ENCODE peak calls at places on chromosomes 5 and 9, in seven cellular contexts. H is H1, T is IMR-90, P is neuronal stem cell, A is H9, J is mesenchymal stem cell, I is trophoblast cell. B is an unnamed sample.

GRCh38 chr5:127296321-127296720 is 5.7 kb downstream of the MEGF10 start:
- DNase-seq in H (no peak), T (peak), P (no peak), A (no peak), J (peak), I (peak), B (no peak)

GRCh38 chr5:134574521-134574920 is 49.1 kb downstream of the JADE2 start:
- DNase-seq in H (no peak), T (peak), P (no peak), A (no peak), J (no peak), I (no peak), B (no peak)

GRCh38 chr9:21141427-21141882 is at the start of gene IFNW1:
- DNase-seq in H (no peak), T (no peak), P (no peak), A (no peak), J (no peak), I (no peak), B (peak)

GRCh38 chr5:113065626-113066025 is 89.0 kb downstream of the DCP2 start:
- DNase-seq in H (no peak), T (no peak), P (no peak), A (peak), J (no peak), I (no peak), B (no peak)

GRCh38 chr5:168578506-168579205 is 512 bp downstream of the PANK3 start:
- DNase-seq in H (peak), T (no peak), P (no peak), A (no peak), J (no peak), I (peak), B (peak)

GRCh38 chr9:101791938-101792337 is 53.5 kb upstream of the GRIN3A start:
- DNase-seq in H (peak), T (no peak), P (peak), A (peak), J (no peak), I (no peak), B (peak)

GRCh38 chr9:2180171-2180570 is 165.0 kb downstream of the SMARCA2 start:
- DNase-seq in H (no peak), T (no peak), P (no peak), A (no peak), J (no peak), I (no peak), B (peak)

GRCh38 chr5:32503261-32503660 is 58.7 kb upstream of the ZFR start:
- DNase-seq in H (no peak), T (no peak), P (no peak), A (no peak), J (no peak), I (no peak), B (no peak)

GRCh38 chr5:24005384-24005783 is 498.0 kb downstream of the PRDM9 start:
- DNase-seq in H (no peak), T (no peak), P (no peak), A (no peak), J (no peak), I (no peak), B (no peak)

GRCh38 chr9:131635285-131635684 is 90.0 kb downstream of the PRRT1B start:
- DNase-seq in H (no peak), T (peak), P (no peak), A (peak), J (peak), I (peak), B (peak)

GRCh38 chr9:88234114-88234513 is 95.8 kb upstream of the SPATA31C2 start:
- DNase-seq in H (no peak), T (no peak), P (no peak), A (no peak), J (no peak), I (no peak), B (no peak)

GRCh38 chr5:103669615-103670014 is 107.0 kb upstream of the NUDT12 start:
- DNase-seq in H (no peak), T (no peak), P (no peak), A (no peak), J (no peak), I (no peak), B (no peak)

GRCh38 chr9:135146766-135147472 is 59.5 kb downstream of the OLFM1 start:
- DNase-seq in H (no peak), T (no peak), P (no peak), A (no peak), J (no peak), I (no peak), B (no peak)

GRCh38 chr5:55540024-55540423 is 5.3 kb upstream of the PLPP1 start:
- DNase-seq in H (no peak), T (peak), P (no peak), A (no peak), J (peak), I (peak), B (no peak)

GRCh38 chr5:73801736-73802135 is 175.7 kb downstream of the ARHGEF28 start:
- DNase-seq in H (no peak), T (no peak), P (no peak), A (no peak), J (no peak), I (no peak), B (no peak)

GRCh38 chr5:167899490-167899889 is 392.0 kb upstream of the WWC1 start:
- DNase-seq in H (no peak), T (peak), P (no peak), A (no peak), J (peak), I (no peak), B (no peak)

GRCh38 chr5:133696782-133697507 is 84.6 kb upstream of the FSTL4 start:
- DNase-seq in H (no peak), T (no peak), P (no peak), A (peak), J (no peak), I (no peak), B (no peak)

GRCh38 chr9:133377721-133378216 is 1.6 kb downstream of the STKLD1 start:
- DNase-seq in H (no peak), T (peak), P (no peak), A (no peak), J (peak), I (no peak), B (no peak)

GRCh38 chr5:138664276-138664943 is 88.8 kb upstream of the CTNNA1 start:
- DNase-seq in H (no peak), T (peak), P (no peak), A (no peak), J (peak), I (peak), B (peak)

GRCh38 chr5:61327761-61328753 is 4.0 kb upstream of the ZSWIM6 start:
- DNase-seq in H (no peak), T (peak), P (no peak), A (no peak), J (peak), I (peak), B (peak)

GRCh38 chr5:16489322-16489791 is 23.8 kb upstream of the ZNF622 start:
- DNase-seq in H (no peak), T (peak), P (no peak), A (no peak), J (peak), I (peak), B (peak)

GRCh38 chr5:147949711-147950573 is 43.6 kb upstream of the C5orf46 start:
- DNase-seq in H (no peak), T (peak), P (peak), A (no peak), J (peak), I (peak), B (peak)

GRCh38 chr5:74476197-74477081 is 164.1 kb downstream of the ENC1 start:
- DNase-seq in H (no peak), T (no peak), P (no peak), A (no peak), J (no peak), I (no peak), B (no peak)

GRCh38 chr9:96519095-96519494 is 69.1 kb downstream of the HABP4 start:
- DNase-seq in H (no peak), T (no peak), P (no peak), A (no peak), J (no peak), I (no peak), B (no peak)

GRCh38 chr5:51380603-51381207 is 2.5 kb upstream of the ISL1 start:
- DNase-seq in H (no peak), T (peak), P (peak), A (no peak), J (peak), I (no peak), B (peak)

GRCh38 chr9:8877753-8878494 is 1078.3 kb upstream of the DMAC1 start:
- DNase-seq in H (no peak), T (no peak), P (no peak), A (no peak), J (no peak), I (no peak), B (no peak)

GRCh38 chr9:127941062-127941925 is 3.6 kb upstream of the DPM2 start:
- DNase-seq in H (no peak), T (no peak), P (no peak), A (no peak), J (no peak), I (no peak), B (no peak)

GRCh38 chr5:39986614-39987013 is 561.8 kb upstream of the DAB2 start:
- DNase-seq in H (no peak), T (no peak), P (no peak), A (no peak), J (no peak), I (no peak), B (no peak)

GRCh38 chr9:91992636-91993035 is 42.6 kb upstream of the ROR2 start:
- DNase-seq in H (peak), T (peak), P (no peak), A (no peak), J (no peak), I (no peak), B (peak)

DNA sequence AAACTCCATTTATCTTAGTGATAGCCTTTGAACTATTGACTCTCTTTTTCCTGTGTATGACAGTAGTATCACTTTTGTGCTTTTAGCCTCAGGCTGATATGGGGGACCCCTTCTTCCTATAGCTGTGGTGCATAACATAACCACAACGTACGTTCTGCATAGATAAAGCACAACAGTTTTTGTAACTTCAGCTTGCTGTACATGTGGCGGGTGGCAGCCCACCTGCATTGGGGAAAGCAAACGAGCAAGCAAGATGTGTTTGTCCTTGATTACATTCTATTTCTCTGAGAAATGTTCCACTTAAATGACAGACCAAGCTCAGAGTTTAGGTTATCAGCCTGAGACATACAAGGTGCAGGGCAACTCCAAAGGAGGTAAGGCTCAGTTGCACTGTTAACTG is 309.4 kb downstream of the KDM4C start:
- DNase-seq in H (no peak), T (no peak), P (no peak), A (no peak), J (no peak), I (no peak), B (no peak)
- H3K4me2 ChIP-seq in H (no peak), T (no peak), P (no peak), A (no peak), J (no peak), I (no peak), B (no peak)

GRCh38 chr9:7392161-7392560 is 407.4 kb downstream of the DMAC1 start:
- DNase-seq in H (no peak), T (no peak), P (no peak), A (no peak), J (no peak), I (no peak), B (no peak)
- H2BK120ac ChIP-seq in H (no peak), T (no peak), P (no peak), A (no peak), J (no peak), I (no peak), B (no peak)

GRCh38 chr9:115326461-115326860 is 208.5 kb upstream of the TNC start:
- DNase-seq in H (no peak), T (no peak), P (no peak), A (no peak), J (no peak), I (no peak), B (no peak)
- H2BK5ac ChIP-seq in H (no peak), T (no peak), P (no peak), A (no peak), J (no peak), I (no peak), B (no peak)

DNA sequence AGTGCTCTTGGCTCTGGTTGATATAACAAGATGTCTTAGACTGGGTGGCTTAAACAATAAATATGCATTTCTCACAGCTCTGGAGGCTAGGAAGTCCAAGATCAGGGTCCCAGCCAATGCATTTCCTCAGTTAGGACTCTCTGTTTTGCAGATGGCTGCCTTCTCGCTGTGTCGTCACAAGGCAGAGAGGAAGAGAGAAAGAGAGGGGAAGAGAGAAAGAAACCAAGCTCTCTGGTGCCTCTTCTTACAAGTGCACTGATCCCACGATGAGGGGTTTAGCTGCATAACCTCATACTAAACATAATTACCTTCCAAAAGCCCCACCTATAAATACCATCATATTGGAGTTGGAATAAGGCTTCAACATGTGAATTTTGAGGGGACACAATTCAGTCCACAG is 4.9 kb downstream of the CAMK4 start:
- DNase-seq in H (no peak), T (no peak), P (no peak), A (no peak), J (no peak), I (no peak), B (no peak)
- H3K4me2 ChIP-seq in H (no peak), T (no peak), P (no peak), A (no peak), J (no peak), I (no peak), B (no peak)

GRCh38 chr5:71719092-71719964 is at the start of gene CARTPT:
- DNase-seq in H (peak), T (peak), P (peak), A (peak), J (peak), I (no peak), B (peak)

DNA sequence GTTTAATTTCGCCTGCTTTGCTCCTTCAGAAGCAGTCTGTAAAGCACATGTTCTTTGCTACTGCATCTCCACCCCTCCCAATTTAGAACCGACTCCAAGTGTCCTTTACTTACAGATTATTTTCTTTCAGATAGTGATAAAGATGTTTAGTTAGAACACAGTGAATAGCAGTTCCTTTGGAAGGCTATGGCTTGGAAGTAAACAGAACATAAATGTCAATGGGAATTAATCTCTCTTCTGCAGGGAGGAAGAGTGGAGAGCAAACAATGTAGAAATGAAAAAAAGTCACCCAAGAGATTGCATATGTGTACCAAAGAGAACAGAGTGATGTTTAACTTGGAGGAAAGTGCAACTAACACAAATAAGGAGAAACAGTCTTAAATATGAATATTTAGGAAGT is 4.2 kb upstream of the CARTPT start:
- DNase-seq in H (no peak), T (no peak), P (no peak), A (no peak), J (no peak), I (no peak), B (no peak)
- H2BK120ac ChIP-seq in H (no peak), T (no peak), P (no peak), A (no peak), J (no peak), I (no peak), B (no peak)

GRCh38 chr5:79982136-79982535 is 8.9 kb downstream of the MTX3 start:
- DNase-seq in H (no peak), T (no peak), P (no peak), A (no peak), J (no peak), I (no peak), B (no peak)
- H2BK5ac ChIP-seq in H (no peak), T (no peak), P (no peak), A (no peak), J (no peak), I (no peak), B (no peak)

DNA sequence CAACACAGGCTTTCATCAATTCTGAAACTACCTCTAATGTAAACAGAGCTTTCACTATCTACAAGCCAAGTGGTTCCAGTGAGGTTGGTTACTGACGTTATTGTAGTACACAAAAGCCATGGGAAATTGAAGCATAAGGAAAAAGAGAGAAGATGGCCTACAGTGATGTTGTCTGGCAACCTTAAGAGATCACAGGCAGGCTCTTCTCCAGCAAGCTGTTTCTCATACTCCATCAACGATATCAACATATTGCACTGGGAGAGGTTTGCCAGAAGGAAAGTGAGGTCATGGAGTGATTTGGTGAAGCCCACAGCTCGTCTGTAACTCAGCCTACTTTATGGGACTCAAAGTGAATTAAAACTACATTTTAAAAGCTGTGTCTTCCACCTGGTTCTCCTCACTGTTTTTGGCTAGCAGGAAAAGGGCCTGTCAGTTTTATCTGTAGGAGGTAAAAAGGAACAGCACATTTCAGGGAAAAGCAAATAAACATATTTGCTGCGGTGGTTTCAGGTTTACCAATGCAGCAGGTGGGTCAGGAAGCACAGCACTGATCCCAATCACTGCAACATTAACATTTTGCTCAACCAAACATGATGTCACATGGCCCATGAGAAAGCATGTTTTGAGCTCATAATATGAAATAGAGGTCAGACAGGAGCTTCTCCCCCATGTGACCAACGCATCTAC is 72.9 kb downstream of the ARSB start:
- DNase-seq in H (no peak), T (peak), P (no peak), A (no peak), J (peak), I (no peak), B (no peak)
- H3K4me2 ChIP-seq in H (no peak), T (peak), P (no peak), A (no peak), J (no peak), I (no peak), B (no peak)

GRCh38 chr5:124648902-124649467 is 97.5 kb downstream of the ZNF608 start:
- DNase-seq in H (peak), T (no peak), P (no peak), A (no peak), J (no peak), I (no peak), B (no peak)
- H2BK120ac ChIP-seq in H (no peak), T (peak), P (no peak), A (no peak), J (no peak), I (peak), B (no peak)

GRCh38 chr9:104963076-104963475 is 35.1 kb upstream of the ABCA1 start:
- DNase-seq in H (no peak), T (no peak), P (no peak), A (no peak), J (no peak), I (no peak), B (no peak)
- H2BK5ac ChIP-seq in H (no peak), T (no peak), P (no peak), A (no peak), J (no peak), I (no peak), B (no peak)

DNA sequence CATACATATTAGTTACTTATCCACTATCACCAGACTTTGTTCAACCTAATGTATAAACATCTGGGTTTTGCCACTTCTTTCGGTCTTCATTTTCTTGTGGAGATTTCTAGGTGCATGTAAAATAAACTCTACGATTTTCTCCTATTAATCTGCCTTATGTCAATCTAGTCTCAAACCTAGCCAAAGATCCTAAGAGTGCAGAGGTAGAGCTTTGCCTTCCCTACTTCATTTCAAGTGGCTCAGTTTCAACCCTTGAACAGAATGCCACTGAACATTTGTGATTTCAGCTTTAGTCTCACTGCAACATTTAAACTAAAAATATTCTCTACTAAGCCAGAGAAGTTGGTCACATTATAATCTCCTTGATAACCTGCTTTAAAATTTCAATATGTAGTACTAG is 94.0 kb downstream of the EDIL3 start:
- DNase-seq in H (no peak), T (no peak), P (no peak), A (no peak), J (no peak), I (no peak), B (no peak)
- H3K4me2 ChIP-seq in H (no peak), T (no peak), P (no peak), A (no peak), J (no peak), I (no peak), B (no peak)